ENCODE peak calls at places on chromosomes 13 and 19, in nine cellular contexts. O, H, T, B, D, F, P, I and X are unnamed samples.

GRCh38 chr19:41427647-41428480 is 690 bp upstream of the B3GNT8 start:
- DNase-seq in T (peak), O (no peak), D (no peak), H (no peak), I (peak), P (peak), F (peak), B (no peak), X (no peak)

GRCh38 chr19:8517551-8518442 is 3.8 kb upstream of the ZNF414 start:
- DNase-seq in F (no peak), T (no peak), H (no peak), P (no peak), B (no peak), D (no peak), I (peak), O (no peak), X (no peak)

GRCh38 chr19:30649934-30650614 is 277.9 kb downstream of the ZNF536 start:
- DNase-seq in I (peak), F (peak), O (peak), T (peak), P (peak), H (peak), B (peak), D (peak), X (peak)

GRCh38 chr19:5107432-5108122 is 138.7 kb downstream of the KDM4B start:
- DNase-seq in B (no peak), P (no peak), T (no peak), D (no peak), O (no peak), F (peak), H (no peak), I (no peak), X (no peak)

GRCh38 chr19:19064098-19064722 is 416 bp downstream of the SLC25A42 start:
- DNase-seq in T (no peak), D (no peak), P (no peak), F (peak), B (no peak), O (no peak), I (no peak), H (peak), X (no peak)

GRCh38 chr19:41531438-41532311 is 44.3 kb upstream of the CEACAM21 start:
- DNase-seq in D (no peak), H (peak), I (peak), T (no peak), O (no peak), P (peak), F (no peak), B (no peak), X (no peak)

GRCh38 chr19:16315825-16316505 is 8.7 kb upstream of the KLF2 start:
- DNase-seq in H (no peak), F (no peak), O (no peak), T (no peak), D (no peak), I (peak), B (no peak), P (peak), X (no peak)

GRCh38 chr19:45161715-45162463 is 1.1 kb upstream of the NKPD1 start:
- DNase-seq in B (no peak), F (peak), I (no peak), P (peak), H (no peak), T (peak), O (no peak), D (no peak), X (no peak)

GRCh38 chr19:6064703-6065073 is 45.6 kb downstream of the RFX2 start:
- DNase-seq in O (no peak), H (no peak), F (no peak), D (no peak), I (no peak), B (no peak), T (no peak), P (no peak), X (no peak)

GRCh38 chr19:9847087-9847671 is 12.1 kb downstream of the PIN1 start:
- DNase-seq in D (peak), I (no peak), T (peak), P (peak), F (peak), O (no peak), H (peak), B (peak), X (peak)

GRCh38 chr13:20525144-20525600 is 485 bp downstream of the CRYL1 start:
- DNase-seq in D (peak), F (no peak), O (no peak), T (peak), B (no peak), P (peak), I (no peak), H (no peak), X (no peak)

GRCh38 chr13:30698023-30698422 is 37.3 kb upstream of the ALOX5AP start:
- DNase-seq in H (no peak), B (no peak), F (peak), O (no peak), D (no peak), I (no peak), T (no peak), P (no peak), X (no peak)

GRCh38 chr13:39586142-39586541 is 16.9 kb downstream of the LHFPL6 start:
- DNase-seq in P (no peak), O (no peak), D (no peak), B (no peak), H (no peak), F (no peak), I (no peak), T (no peak), X (no peak)

GRCh38 chr19:42207767-42208259 is 9.7 kb downstream of the DEDD2 start:
- DNase-seq in P (peak), T (no peak), D (no peak), O (no peak), F (no peak), I (peak), B (no peak), H (peak), X (no peak)

GRCh38 chr13:98346904-98347636 is 170.0 kb upstream of the RNF113B start:
- DNase-seq in H (no peak), O (no peak), B (no peak), D (no peak), I (no peak), T (no peak), F (no peak), P (no peak), X (no peak)

GRCh38 chr13:46552302-46552680 is 679 bp upstream of the LRCH1 start:
- DNase-seq in D (no peak), O (no peak), T (no peak), H (no peak), B (no peak), F (no peak), P (no peak), I (no peak), X (no peak)

GRCh38 chr19:1026189-1027019 is at the start of gene CNN2:
- DNase-seq in O (no peak), H (peak), B (no peak), D (peak), P (peak), F (peak), T (peak), I (peak), X (no peak)

GRCh38 chr13:77384999-77385398 is 58.1 kb upstream of the MYCBP2 start:
- DNase-seq in B (no peak), O (no peak), D (no peak), P (no peak), H (no peak), I (no peak), T (no peak), F (no peak), X (no peak)

GRCh38 chr13:112992931-112993700 is 24.1 kb downstream of the MCF2L start:
- DNase-seq in F (no peak), D (no peak), I (no peak), H (no peak), T (no peak), P (no peak), B (no peak), O (no peak), X (no peak)

GRCh38 chr13:102608944-102609343 is 12.2 kb downstream of the TPP2 start:
- DNase-seq in F (no peak), D (no peak), T (no peak), B (no peak), P (no peak), O (no peak), H (no peak), I (no peak), X (no peak)

GRCh38 chr13:94968040-94968756 is 255.9 kb upstream of the SOX21 start:
- DNase-seq in B (no peak), P (no peak), O (no peak), D (no peak), T (peak), I (no peak), F (peak), H (peak), X (no peak)

GRCh38 chr13:30125422-30126073 is 181.8 kb downstream of the KATNAL1 start:
- DNase-seq in B (no peak), T (no peak), P (no peak), O (no peak), I (no peak), H (peak), D (peak), F (no peak), X (no peak)

GRCh38 chr19:35716735-35716984 is 1.1 kb upstream of the KMT2B start:
- DNase-seq in H (no peak), F (no peak), P (no peak), I (no peak), B (no peak), T (no peak), O (no peak), D (no peak), X (no peak)

GRCh38 chr13:106348032-106348431 is 187.4 kb downstream of the EFNB2 start:
- DNase-seq in T (peak), F (no peak), P (no peak), I (no peak), O (no peak), H (peak), D (no peak), B (peak), X (no peak)

GRCh38 chr19:16031872-16032200 is 44.5 kb upstream of the TPM4 start:
- DNase-seq in P (no peak), B (no peak), D (no peak), F (peak), T (no peak), H (no peak), O (no peak), I (no peak), X (no peak)

GRCh38 chr19:10936661-10937084 is 8.1 kb downstream of the TIMM29 start:
- DNase-seq in I (peak), D (peak), H (peak), B (peak), T (peak), F (peak), O (peak), P (peak), X (peak)

GRCh38 chr19:48928164-48929005 is 5.1 kb upstream of the DHDH start:
- DNase-seq in H (no peak), D (no peak), B (no peak), I (no peak), P (no peak), O (no peak), T (no peak), F (no peak), X (no peak)

GRCh38 chr19:5514001-5514400 is 53.8 kb downstream of the TINCR start:
- DNase-seq in T (no peak), P (no peak), D (no peak), B (no peak), O (no peak), H (no peak), F (no peak), I (no peak), X (no peak)

GRCh38 chr19:43651758-43652545 is 12.3 kb upstream of the CADM4 start:
- DNase-seq in F (peak), O (no peak), P (peak), B (no peak), I (peak), D (peak), H (peak), T (peak), X (peak)

GRCh38 chr19:35644987-35645679 is 3.0 kb upstream of the COX6B1 start:
- DNase-seq in F (peak), P (peak), I (peak), T (peak), O (no peak), D (peak), B (peak), H (peak), X (peak)

GRCh38 chr13:106701810-106702341 is 133.9 kb upstream of the ARGLU1 start:
- DNase-seq in H (no peak), I (no peak), F (no peak), P (no peak), B (no peak), O (no peak), T (no peak), D (no peak), X (no peak)

GRCh38 chr13:79533781-79534400 is 52.9 kb downstream of the NDFIP2 start:
- DNase-seq in B (no peak), D (no peak), T (no peak), F (no peak), I (no peak), H (no peak), O (no peak), P (no peak), X (no peak)

GRCh38 chr13:32881074-32881791 is 135.0 kb upstream of the KL start:
- DNase-seq in T (no peak), D (no peak), I (no peak), F (no peak), H (no peak), P (no peak), B (no peak), O (no peak), X (no peak)

GRCh38 chr19:56476671-56477428 is at the start of gene ZNF667:
- DNase-seq in O (no peak), I (peak), D (no peak), F (peak), H (no peak), B (no peak), T (peak), P (no peak), X (no peak)
- TF ChIP-seq REST in O (no peak), I (no peak), D (no peak), F (no peak), H (no peak), B (no peak), T (no peak), P (no peak), X (no peak)

GRCh38 chr13:25692156-25692555 is 320.4 kb downstream of the ATP8A2 start:
- DNase-seq in I (no peak), F (no peak), D (no peak), P (no peak), B (no peak), T (peak), O (no peak), H (no peak), X (no peak)
- TF ChIP-seq REST in I (no peak), F (no peak), D (no peak), P (no peak), B (no peak), T (no peak), O (no peak), H (no peak), X (no peak)

GRCh38 chr13:86051134-86052103 is 252.2 kb upstream of the SLITRK6 start:
- DNase-seq in F (no peak), H (peak), I (no peak), T (peak), P (no peak), O (no peak), D (no peak), B (no peak), X (no peak)
- TF ChIP-seq REST in F (no peak), H (no peak), I (no peak), T (no peak), P (no peak), O (no peak), D (no peak), B (no peak), X (no peak)

GRCh38 chr13:48000559-48001126 is 430 bp downstream of the SUCLA2 start:
- DNase-seq in T (peak), B (no peak), F (no peak), D (no peak), P (peak), H (peak), O (no peak), I (peak), X (no peak)
- TF ChIP-seq REST in T (no peak), B (no peak), F (no peak), D (no peak), P (no peak), H (no peak), O (no peak), I (no peak), X (no peak)

GRCh38 chr19:51181377-51181912 is 39.3 kb downstream of the SIGLEC7 start:
- DNase-seq in O (no peak), H (no peak), T (no peak), I (no peak), D (no peak), B (no peak), P (no peak), F (no peak), X (no peak)
- TF ChIP-seq REST in O (no peak), H (no peak), T (no peak), I (no peak), D (no peak), B (no peak), P (no peak), F (no peak), X (no peak)